ENCODE peak calls at places on chromosomes 11 and 22, in seven cellular contexts. One of them, this sample, is unnamed.

GRCh38 chr22:41512421-41513194 is 31.7 kb downstream of the POLR3H start:
- DNase-seq in lower lobe of right lung: no peak
- DNase-seq in heart right ventricle: no peak
- DNase-seq in Caco-2: no peak
- DNase-seq in stomach: no peak
- DNase-seq in epithelial cell of esophagus: peak
- DNase-seq in cardiac fibroblast: peak
- DNase-seq in this sample: no peak

GRCh38 chr22:31604746-31605705 is 57.0 kb downstream of the PISD start:
- DNase-seq in lower lobe of right lung: peak
- DNase-seq in heart right ventricle: no peak
- DNase-seq in Caco-2: no peak
- DNase-seq in stomach: no peak
- DNase-seq in epithelial cell of esophagus: no peak
- DNase-seq in cardiac fibroblast: no peak
- DNase-seq in this sample: no peak

GRCh38 chr11:115199501-115199900 is 304.7 kb downstream of the CADM1 start:
- DNase-seq in lower lobe of right lung: no peak
- DNase-seq in heart right ventricle: no peak
- DNase-seq in Caco-2: no peak
- DNase-seq in stomach: no peak
- DNase-seq in epithelial cell of esophagus: no peak
- DNase-seq in cardiac fibroblast: no peak
- DNase-seq in this sample: no peak

GRCh38 chr11:119671561-119672015 is 57.4 kb downstream of the NECTIN1 start:
- DNase-seq in lower lobe of right lung: no peak
- DNase-seq in heart right ventricle: peak
- DNase-seq in Caco-2: no peak
- DNase-seq in stomach: no peak
- DNase-seq in epithelial cell of esophagus: peak
- DNase-seq in cardiac fibroblast: peak
- DNase-seq in this sample: no peak

GRCh38 chr11:132718711-132719641 is 813.3 kb downstream of the OPCML start:
- DNase-seq in lower lobe of right lung: no peak
- DNase-seq in heart right ventricle: no peak
- DNase-seq in Caco-2: no peak
- DNase-seq in stomach: no peak
- DNase-seq in epithelial cell of esophagus: no peak
- DNase-seq in cardiac fibroblast: peak
- DNase-seq in this sample: peak

GRCh38 chr22:39090426-39091064 is 6.5 kb upstream of the APOBEC3H start:
- DNase-seq in lower lobe of right lung: peak
- DNase-seq in heart right ventricle: no peak
- DNase-seq in Caco-2: no peak
- DNase-seq in stomach: peak
- DNase-seq in epithelial cell of esophagus: peak
- DNase-seq in cardiac fibroblast: no peak
- DNase-seq in this sample: peak

GRCh38 chr11:41985799-41986198 is 526.3 kb upstream of the LRRC4C start:
- DNase-seq in lower lobe of right lung: no peak
- DNase-seq in heart right ventricle: no peak
- DNase-seq in Caco-2: no peak
- DNase-seq in stomach: no peak
- DNase-seq in epithelial cell of esophagus: no peak
- DNase-seq in cardiac fibroblast: no peak
- DNase-seq in this sample: no peak

GRCh38 chr11:47980907-47981621 is 705 bp downstream of the PTPRJ start:
- DNase-seq in lower lobe of right lung: peak
- DNase-seq in heart right ventricle: peak
- DNase-seq in Caco-2: peak
- DNase-seq in stomach: peak
- DNase-seq in epithelial cell of esophagus: peak
- DNase-seq in cardiac fibroblast: peak
- DNase-seq in this sample: peak

GRCh38 chr22:35777335-35777975 is 59.8 kb downstream of the APOL5 start:
- DNase-seq in lower lobe of right lung: no peak
- DNase-seq in heart right ventricle: no peak
- DNase-seq in Caco-2: no peak
- DNase-seq in stomach: no peak
- DNase-seq in epithelial cell of esophagus: peak
- DNase-seq in cardiac fibroblast: peak
- DNase-seq in this sample: no peak

DNA sequence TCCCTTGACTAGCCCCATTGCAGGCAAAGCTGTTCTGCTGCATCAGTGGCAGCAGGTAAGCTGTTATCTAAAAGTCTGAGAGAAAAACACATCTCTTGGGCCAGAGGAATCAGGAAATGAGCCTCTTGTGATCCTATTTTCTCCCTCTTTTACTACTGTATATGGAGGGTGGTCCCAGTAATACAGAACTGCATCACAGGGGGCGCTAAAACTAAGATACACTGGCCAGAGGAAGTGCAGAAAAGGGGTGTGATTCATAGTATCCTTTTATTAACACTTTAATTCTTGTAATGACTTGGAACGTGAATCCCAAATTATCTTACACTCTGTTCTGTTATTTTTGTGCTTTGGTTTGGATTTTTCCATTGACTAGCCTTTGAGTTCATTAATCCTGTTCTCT is 8.8 kb upstream of the MED17 start:
- DNase-seq in lower lobe of right lung: no peak
- DNase-seq in heart right ventricle: no peak
- DNase-seq in Caco-2: peak
- DNase-seq in stomach: no peak
- DNase-seq in epithelial cell of esophagus: peak
- DNase-seq in cardiac fibroblast: peak
- DNase-seq in this sample: peak
- TF ChIP-seq CTCF in lower lobe of right lung: no peak
- TF ChIP-seq CTCF in heart right ventricle: no peak
- TF ChIP-seq CTCF in Caco-2: no peak
- TF ChIP-seq CTCF in stomach: no peak
- TF ChIP-seq CTCF in epithelial cell of esophagus: no peak
- TF ChIP-seq CTCF in cardiac fibroblast: peak
- TF ChIP-seq CTCF in this sample: no peak

GRCh38 chr11:112023104-112023503 is 2.1 kb upstream of the DLAT start:
- DNase-seq in lower lobe of right lung: no peak
- DNase-seq in heart right ventricle: no peak
- DNase-seq in Caco-2: peak
- DNase-seq in stomach: no peak
- DNase-seq in epithelial cell of esophagus: no peak
- DNase-seq in cardiac fibroblast: peak
- DNase-seq in this sample: no peak
- TF ChIP-seq CTCF in lower lobe of right lung: no peak
- TF ChIP-seq CTCF in heart right ventricle: no peak
- TF ChIP-seq CTCF in Caco-2: no peak
- TF ChIP-seq CTCF in stomach: no peak
- TF ChIP-seq CTCF in epithelial cell of esophagus: no peak
- TF ChIP-seq CTCF in cardiac fibroblast: no peak
- TF ChIP-seq CTCF in this sample: no peak

GRCh38 chr11:134780486-134781155 is 368.6 kb upstream of the B3GAT1 start:
- DNase-seq in lower lobe of right lung: no peak
- DNase-seq in heart right ventricle: no peak
- DNase-seq in Caco-2: peak
- DNase-seq in stomach: no peak
- DNase-seq in epithelial cell of esophagus: no peak
- DNase-seq in cardiac fibroblast: no peak
- DNase-seq in this sample: no peak
- TF ChIP-seq CTCF in lower lobe of right lung: no peak
- TF ChIP-seq CTCF in heart right ventricle: no peak
- TF ChIP-seq CTCF in Caco-2: no peak
- TF ChIP-seq CTCF in stomach: no peak
- TF ChIP-seq CTCF in epithelial cell of esophagus: no peak
- TF ChIP-seq CTCF in cardiac fibroblast: no peak
- TF ChIP-seq CTCF in this sample: no peak

DNA sequence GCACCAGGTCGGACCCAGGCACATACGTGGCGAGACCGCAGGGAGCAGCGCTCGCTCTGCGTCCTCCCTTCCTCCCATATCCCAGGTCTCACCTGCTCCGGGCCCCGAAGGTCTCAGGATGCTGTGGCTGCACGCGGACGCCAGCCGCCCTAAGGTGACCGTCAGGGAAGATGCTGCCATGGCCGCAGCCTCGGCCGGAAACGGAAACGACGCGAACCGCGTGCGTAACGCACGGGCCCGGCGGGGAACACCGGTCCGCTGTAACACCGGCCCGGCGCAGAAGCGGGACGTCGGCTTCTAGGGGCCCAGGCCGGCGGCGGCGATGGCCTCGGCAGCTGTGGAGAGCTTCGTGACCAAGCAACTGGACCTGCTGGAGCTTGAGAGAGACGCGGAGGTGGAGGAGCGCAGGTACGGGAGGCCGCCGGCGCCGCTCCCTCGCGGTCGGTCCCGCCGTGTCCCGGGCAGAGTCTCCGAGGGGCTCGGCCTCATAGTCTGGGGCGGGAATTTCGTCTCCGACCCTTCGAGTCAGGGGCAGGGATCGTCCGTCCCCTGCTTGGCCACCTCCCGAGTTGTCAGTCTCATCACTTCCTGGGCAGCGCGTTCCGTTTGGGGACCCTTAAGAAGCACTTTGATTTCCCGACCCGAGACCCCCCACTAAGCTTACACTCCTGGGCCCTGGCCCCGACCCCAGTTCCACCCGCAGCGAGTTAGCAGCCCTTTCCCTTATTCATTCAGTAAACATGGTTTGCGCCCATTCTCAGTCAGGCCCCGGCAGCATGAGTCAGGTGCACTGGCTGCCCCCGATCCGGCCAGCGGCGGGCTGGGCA is at the start of the genes IGHMBP2 and MRPL21:
- DNase-seq in lower lobe of right lung: peak
- DNase-seq in heart right ventricle: peak
- DNase-seq in Caco-2: peak
- DNase-seq in stomach: peak
- DNase-seq in epithelial cell of esophagus: peak
- DNase-seq in cardiac fibroblast: peak
- DNase-seq in this sample: peak
- TF ChIP-seq CTCF in lower lobe of right lung: no peak
- TF ChIP-seq CTCF in heart right ventricle: no peak
- TF ChIP-seq CTCF in Caco-2: no peak
- TF ChIP-seq CTCF in stomach: no peak
- TF ChIP-seq CTCF in epithelial cell of esophagus: no peak
- TF ChIP-seq CTCF in cardiac fibroblast: no peak
- TF ChIP-seq CTCF in this sample: no peak

GRCh38 chr11:1855886-1856265 is 3.0 kb downstream of the LSP1 start:
- DNase-seq in lower lobe of right lung: no peak
- DNase-seq in heart right ventricle: no peak
- DNase-seq in Caco-2: no peak
- DNase-seq in stomach: no peak
- DNase-seq in epithelial cell of esophagus: no peak
- DNase-seq in cardiac fibroblast: no peak
- DNase-seq in this sample: peak
- TF ChIP-seq CTCF in lower lobe of right lung: no peak
- TF ChIP-seq CTCF in heart right ventricle: no peak
- TF ChIP-seq CTCF in Caco-2: no peak
- TF ChIP-seq CTCF in stomach: no peak
- TF ChIP-seq CTCF in epithelial cell of esophagus: no peak
- TF ChIP-seq CTCF in cardiac fibroblast: no peak
- TF ChIP-seq CTCF in this sample: no peak